ENCODE peak calls at places on chromosome 13, in seven cellular contexts. One of them, this sample, is unnamed.

GRCh38 chr13:94596575-94596971 is 621 bp upstream of the TGDS start:
- DNase-seq in NB4: no peak
- DNase-seq in neural crest cell: no peak
- DNase-seq in activated CD4-positive, CD25-positive, alpha-beta regulatory T cell: no peak
- DNase-seq in ascending aorta: no peak
- DNase-seq in cardiac muscle cell: no peak
- DNase-seq in dorsolateral prefrontal cortex: no peak
- DNase-seq in this sample: no peak

GRCh38 chr13:39451301-39451700 is 151.7 kb downstream of the LHFPL6 start:
- DNase-seq in NB4: peak; percentile 85
- DNase-seq in neural crest cell: no peak
- DNase-seq in activated CD4-positive, CD25-positive, alpha-beta regulatory T cell: no peak
- DNase-seq in ascending aorta: no peak
- DNase-seq in cardiac muscle cell: peak; percentile 71
- DNase-seq in dorsolateral prefrontal cortex: no peak
- DNase-seq in this sample: no peak

GRCh38 chr13:36965767-36966166 is 33.4 kb downstream of the ALG5 start:
- DNase-seq in NB4: peak; percentile 15
- DNase-seq in neural crest cell: no peak
- DNase-seq in activated CD4-positive, CD25-positive, alpha-beta regulatory T cell: no peak
- DNase-seq in ascending aorta: no peak
- DNase-seq in cardiac muscle cell: peak; percentile 74
- DNase-seq in dorsolateral prefrontal cortex: no peak
- DNase-seq in this sample: no peak

GRCh38 chr13:105363747-105364177 is 1171.7 kb downstream of the EFNB2 start:
- DNase-seq in NB4: peak; percentile 76
- DNase-seq in neural crest cell: no peak
- DNase-seq in activated CD4-positive, CD25-positive, alpha-beta regulatory T cell: no peak
- DNase-seq in ascending aorta: no peak
- DNase-seq in cardiac muscle cell: peak; percentile 17
- DNase-seq in dorsolateral prefrontal cortex: no peak
- DNase-seq in this sample: peak; percentile 80

GRCh38 chr13:22455036-22455435 is 725.7 kb upstream of the SGCG start:
- DNase-seq in NB4: no peak
- DNase-seq in neural crest cell: no peak
- DNase-seq in activated CD4-positive, CD25-positive, alpha-beta regulatory T cell: no peak
- DNase-seq in ascending aorta: no peak
- DNase-seq in cardiac muscle cell: no peak
- DNase-seq in dorsolateral prefrontal cortex: no peak
- DNase-seq in this sample: no peak

GRCh38 chr13:75612354-75612753 is 23.8 kb upstream of the LMO7 start:
- DNase-seq in NB4: no peak
- DNase-seq in neural crest cell: no peak
- DNase-seq in activated CD4-positive, CD25-positive, alpha-beta regulatory T cell: no peak
- DNase-seq in ascending aorta: no peak
- DNase-seq in cardiac muscle cell: no peak
- DNase-seq in dorsolateral prefrontal cortex: no peak
- DNase-seq in this sample: no peak

GRCh38 chr13:40060318-40061007 is 405.0 kb downstream of the COG6 start:
- DNase-seq in NB4: peak; percentile 86
- DNase-seq in neural crest cell: no peak
- DNase-seq in activated CD4-positive, CD25-positive, alpha-beta regulatory T cell: no peak
- DNase-seq in ascending aorta: peak; percentile 46
- DNase-seq in cardiac muscle cell: peak; percentile 89
- DNase-seq in dorsolateral prefrontal cortex: no peak
- DNase-seq in this sample: peak; percentile 91

GRCh38 chr13:112112534-112113276 is 45.8 kb downstream of the SOX1 start:
- DNase-seq in NB4: no peak
- DNase-seq in neural crest cell: no peak
- DNase-seq in activated CD4-positive, CD25-positive, alpha-beta regulatory T cell: no peak
- DNase-seq in ascending aorta: no peak
- DNase-seq in cardiac muscle cell: no peak
- DNase-seq in dorsolateral prefrontal cortex: no peak
- DNase-seq in this sample: no peak

GRCh38 chr13:101520672-101521071 is 68.2 kb downstream of the ITGBL1 start:
- DNase-seq in NB4: peak; percentile 58
- DNase-seq in neural crest cell: no peak
- DNase-seq in activated CD4-positive, CD25-positive, alpha-beta regulatory T cell: no peak
- DNase-seq in ascending aorta: no peak
- DNase-seq in cardiac muscle cell: peak; percentile 50
- DNase-seq in dorsolateral prefrontal cortex: no peak
- DNase-seq in this sample: no peak

GRCh38 chr13:22196777-22197176 is 525.9 kb downstream of the FGF9 start:
- DNase-seq in NB4: no peak
- DNase-seq in neural crest cell: no peak
- DNase-seq in activated CD4-positive, CD25-positive, alpha-beta regulatory T cell: no peak
- DNase-seq in ascending aorta: no peak
- DNase-seq in cardiac muscle cell: no peak
- DNase-seq in dorsolateral prefrontal cortex: no peak
- DNase-seq in this sample: no peak

GRCh38 chr13:85896516-85897450 is 97.6 kb upstream of the SLITRK6 start:
- DNase-seq in NB4: peak; percentile 28
- DNase-seq in neural crest cell: no peak
- DNase-seq in activated CD4-positive, CD25-positive, alpha-beta regulatory T cell: no peak
- DNase-seq in ascending aorta: no peak
- DNase-seq in cardiac muscle cell: no peak
- DNase-seq in dorsolateral prefrontal cortex: no peak
- DNase-seq in this sample: no peak

GRCh38 chr13:111789011-111789410 is 277.9 kb upstream of the SOX1 start:
- DNase-seq in NB4: no peak
- DNase-seq in neural crest cell: no peak
- DNase-seq in activated CD4-positive, CD25-positive, alpha-beta regulatory T cell: no peak
- DNase-seq in ascending aorta: no peak
- DNase-seq in cardiac muscle cell: no peak
- DNase-seq in dorsolateral prefrontal cortex: no peak
- DNase-seq in this sample: no peak

GRCh38 chr13:108044929-108045328 is 170.4 kb downstream of the LIG4 start:
- DNase-seq in NB4: no peak
- DNase-seq in neural crest cell: no peak
- DNase-seq in activated CD4-positive, CD25-positive, alpha-beta regulatory T cell: no peak
- DNase-seq in ascending aorta: no peak
- DNase-seq in cardiac muscle cell: no peak
- DNase-seq in dorsolateral prefrontal cortex: no peak
- DNase-seq in this sample: no peak

GRCh38 chr13:83618966-83619365 is 263.3 kb downstream of the SLITRK1 start:
- DNase-seq in NB4: no peak
- DNase-seq in neural crest cell: no peak
- DNase-seq in activated CD4-positive, CD25-positive, alpha-beta regulatory T cell: no peak
- DNase-seq in ascending aorta: no peak
- DNase-seq in cardiac muscle cell: peak; percentile 9
- DNase-seq in dorsolateral prefrontal cortex: no peak
- DNase-seq in this sample: no peak

GRCh38 chr13:41509996-41510395 is 52.6 kb downstream of the RGCC start:
- DNase-seq in NB4: no peak
- DNase-seq in neural crest cell: no peak
- DNase-seq in activated CD4-positive, CD25-positive, alpha-beta regulatory T cell: no peak
- DNase-seq in ascending aorta: no peak
- DNase-seq in cardiac muscle cell: no peak
- DNase-seq in dorsolateral prefrontal cortex: no peak
- DNase-seq in this sample: no peak

GRCh38 chr13:44142540-44142867 is 231.1 kb upstream of the SERP2 start:
- DNase-seq in NB4: no peak
- DNase-seq in neural crest cell: no peak
- DNase-seq in activated CD4-positive, CD25-positive, alpha-beta regulatory T cell: no peak
- DNase-seq in ascending aorta: no peak
- DNase-seq in cardiac muscle cell: no peak
- DNase-seq in dorsolateral prefrontal cortex: no peak
- DNase-seq in this sample: peak; percentile 58

GRCh38 chr13:105773887-105774538 is 761.4 kb downstream of the EFNB2 start:
- DNase-seq in NB4: no peak
- DNase-seq in neural crest cell: no peak
- DNase-seq in activated CD4-positive, CD25-positive, alpha-beta regulatory T cell: no peak
- DNase-seq in ascending aorta: no peak
- DNase-seq in cardiac muscle cell: peak; percentile 41
- DNase-seq in dorsolateral prefrontal cortex: no peak
- DNase-seq in this sample: no peak

GRCh38 chr13:79079351-79079839 is 326.7 kb downstream of the RBM26 start:
- DNase-seq in NB4: no peak
- DNase-seq in neural crest cell: no peak
- DNase-seq in activated CD4-positive, CD25-positive, alpha-beta regulatory T cell: no peak
- DNase-seq in ascending aorta: no peak
- DNase-seq in cardiac muscle cell: no peak
- DNase-seq in dorsolateral prefrontal cortex: no peak
- DNase-seq in this sample: no peak

GRCh38 chr13:97353927-97354326 is 80.0 kb upstream of the RAP2A start:
- DNase-seq in NB4: no peak
- DNase-seq in neural crest cell: no peak
- DNase-seq in activated CD4-positive, CD25-positive, alpha-beta regulatory T cell: no peak
- DNase-seq in ascending aorta: no peak
- DNase-seq in cardiac muscle cell: no peak
- DNase-seq in dorsolateral prefrontal cortex: no peak
- DNase-seq in this sample: no peak

GRCh38 chr13:113083402-113084061 is 22.1 kb upstream of the F7 start:
- DNase-seq in NB4: no peak
- DNase-seq in neural crest cell: no peak
- DNase-seq in activated CD4-positive, CD25-positive, alpha-beta regulatory T cell: no peak
- DNase-seq in ascending aorta: no peak
- DNase-seq in cardiac muscle cell: peak; percentile 44
- DNase-seq in dorsolateral prefrontal cortex: peak; percentile 78
- DNase-seq in this sample: no peak

GRCh38 chr13:98998831-98999634 is 21.2 kb upstream of the DOCK9 start:
- DNase-seq in NB4: no peak
- DNase-seq in neural crest cell: no peak
- DNase-seq in activated CD4-positive, CD25-positive, alpha-beta regulatory T cell: no peak
- DNase-seq in ascending aorta: no peak
- DNase-seq in cardiac muscle cell: no peak
- DNase-seq in dorsolateral prefrontal cortex: no peak
- DNase-seq in this sample: no peak

GRCh38 chr13:37442996-37443395 is 155.6 kb downstream of the POSTN start:
- DNase-seq in NB4: no peak
- DNase-seq in neural crest cell: no peak
- DNase-seq in activated CD4-positive, CD25-positive, alpha-beta regulatory T cell: no peak
- DNase-seq in ascending aorta: no peak
- DNase-seq in cardiac muscle cell: peak; percentile 40
- DNase-seq in dorsolateral prefrontal cortex: no peak
- DNase-seq in this sample: no peak

GRCh38 chr13:98488736-98489135 is 88.2 kb downstream of the STK24 start:
- DNase-seq in NB4: no peak
- DNase-seq in neural crest cell: no peak
- DNase-seq in activated CD4-positive, CD25-positive, alpha-beta regulatory T cell: no peak
- DNase-seq in ascending aorta: no peak
- DNase-seq in cardiac muscle cell: no peak
- DNase-seq in dorsolateral prefrontal cortex: no peak
- DNase-seq in this sample: no peak

GRCh38 chr13:31207630-31208549 is 8.1 kb downstream of the B3GLCT start:
- DNase-seq in NB4: no peak
- DNase-seq in neural crest cell: no peak
- DNase-seq in activated CD4-positive, CD25-positive, alpha-beta regulatory T cell: no peak
- DNase-seq in ascending aorta: no peak
- DNase-seq in cardiac muscle cell: peak; percentile 85
- DNase-seq in dorsolateral prefrontal cortex: no peak
- DNase-seq in this sample: peak; percentile 67

GRCh38 chr13:39073983-39074382 is 35.7 kb downstream of the NHLRC3 start:
- DNase-seq in NB4: no peak
- DNase-seq in neural crest cell: no peak
- DNase-seq in activated CD4-positive, CD25-positive, alpha-beta regulatory T cell: no peak
- DNase-seq in ascending aorta: no peak
- DNase-seq in cardiac muscle cell: no peak
- DNase-seq in dorsolateral prefrontal cortex: no peak
- DNase-seq in this sample: no peak

GRCh38 chr13:80382576-80382975 is 41.6 kb upstream of the SPRY2 start:
- DNase-seq in NB4: no peak
- DNase-seq in neural crest cell: no peak
- DNase-seq in activated CD4-positive, CD25-positive, alpha-beta regulatory T cell: no peak
- DNase-seq in ascending aorta: no peak
- DNase-seq in cardiac muscle cell: no peak
- DNase-seq in dorsolateral prefrontal cortex: no peak
- DNase-seq in this sample: no peak

GRCh38 chr13:50055454-50055853 is 40.2 kb downstream of the KCNRG start:
- DNase-seq in NB4: no peak
- DNase-seq in neural crest cell: no peak
- DNase-seq in activated CD4-positive, CD25-positive, alpha-beta regulatory T cell: no peak
- DNase-seq in ascending aorta: no peak
- DNase-seq in cardiac muscle cell: no peak
- DNase-seq in dorsolateral prefrontal cortex: no peak
- DNase-seq in this sample: no peak

GRCh38 chr13:51235186-51235585 is 13.0 kb downstream of the FAM124A start:
- DNase-seq in NB4: no peak
- DNase-seq in neural crest cell: no peak
- DNase-seq in activated CD4-positive, CD25-positive, alpha-beta regulatory T cell: no peak
- DNase-seq in ascending aorta: no peak
- DNase-seq in cardiac muscle cell: no peak
- DNase-seq in dorsolateral prefrontal cortex: no peak
- DNase-seq in this sample: no peak

GRCh38 chr13:23643828-23644419 is 73.7 kb downstream of the TNFRSF19 start:
- DNase-seq in NB4: peak; percentile 17
- DNase-seq in neural crest cell: no peak
- DNase-seq in activated CD4-positive, CD25-positive, alpha-beta regulatory T cell: no peak
- DNase-seq in ascending aorta: no peak
- DNase-seq in cardiac muscle cell: peak; percentile 41
- DNase-seq in dorsolateral prefrontal cortex: no peak
- DNase-seq in this sample: no peak

GRCh38 chr13:30091035-30091434 is 216.3 kb downstream of the KATNAL1 start:
- DNase-seq in NB4: no peak
- DNase-seq in neural crest cell: no peak
- DNase-seq in activated CD4-positive, CD25-positive, alpha-beta regulatory T cell: no peak
- DNase-seq in ascending aorta: no peak
- DNase-seq in cardiac muscle cell: no peak
- DNase-seq in dorsolateral prefrontal cortex: no peak
- DNase-seq in this sample: no peak

GRCh38 chr13:27953671-27954405 is 15.3 kb downstream of the CDX2 start:
- DNase-seq in NB4: peak; percentile 95
- DNase-seq in neural crest cell: peak; percentile 86
- DNase-seq in activated CD4-positive, CD25-positive, alpha-beta regulatory T cell: peak; percentile 14
- DNase-seq in ascending aorta: no peak
- DNase-seq in cardiac muscle cell: peak; percentile 79
- DNase-seq in dorsolateral prefrontal cortex: peak; percentile 37
- DNase-seq in this sample: peak; percentile 91

GRCh38 chr13:51997641-51998330 is 13.5 kb downstream of the ATP7B start:
- DNase-seq in NB4: no peak
- DNase-seq in neural crest cell: no peak
- DNase-seq in activated CD4-positive, CD25-positive, alpha-beta regulatory T cell: no peak
- DNase-seq in ascending aorta: no peak
- DNase-seq in cardiac muscle cell: no peak
- DNase-seq in dorsolateral prefrontal cortex: no peak
- DNase-seq in this sample: peak; percentile 75

GRCh38 chr13:29901714-29902631 is 51.6 kb upstream of the UBL3 start:
- DNase-seq in NB4: peak; percentile 15
- DNase-seq in neural crest cell: no peak
- DNase-seq in activated CD4-positive, CD25-positive, alpha-beta regulatory T cell: no peak
- DNase-seq in ascending aorta: no peak
- DNase-seq in cardiac muscle cell: peak; percentile 98
- DNase-seq in dorsolateral prefrontal cortex: no peak
- DNase-seq in this sample: no peak

GRCh38 chr13:48258002-48258401 is 25.0 kb downstream of the ITM2B start:
- DNase-seq in NB4: no peak
- DNase-seq in neural crest cell: no peak
- DNase-seq in activated CD4-positive, CD25-positive, alpha-beta regulatory T cell: no peak
- DNase-seq in ascending aorta: no peak
- DNase-seq in cardiac muscle cell: no peak
- DNase-seq in dorsolateral prefrontal cortex: no peak
- DNase-seq in this sample: no peak

This sample was measured in NCI-H526 treated with DMSO at 0.1 percent for 48 hours.